ENCODE peak calls at places on chromosomes 1 and 21, in seven cellular contexts. H, X, I, B, T, E and G are unnamed samples.
A peak's percentile ranks its signal among the peaks of the same experiment; 100 is the strongest.

GRCh38 chr1:10658396-10659066 is 137.9 kb downstream of the CASZ1 start:
- DNase-seq in H (no peak), X (no peak), I (no peak), B (no peak), T (no peak), E (no peak), G (no peak)

GRCh38 chr1:17953921-17954320 is 153.7 kb upstream of the IGSF21 start:
- DNase-seq in H (no peak), X (no peak), I (no peak), B (no peak), T (no peak), E (no peak), G (no peak)

GRCh38 chr1:112904071-112904830 is 51.7 kb downstream of the SLC16A1 start:
- DNase-seq in H (no peak), X (peak; percentile 94), I (no peak), B (peak; percentile 77), T (peak; percentile 81), E (no peak), G (peak; percentile 92)

GRCh38 chr1:65541161-65541560 is 120.7 kb downstream of the LEPR start:
- DNase-seq in H (no peak), X (no peak), I (no peak), B (no peak), T (no peak), E (no peak), G (no peak)

GRCh38 chr1:15902882-15903281 is 55.4 kb downstream of the SPEN start:
- DNase-seq in H (no peak), X (peak; percentile 87), I (no peak), B (peak; percentile 91), T (no peak), E (no peak), G (no peak)

GRCh38 chr1:243421784-243422183 is 165.9 kb downstream of the SDCCAG8 start:
- DNase-seq in H (peak; percentile 36), X (peak; percentile 64), I (peak; percentile 96), B (peak; percentile 85), T (no peak), E (peak; percentile 71), G (no peak)

GRCh38 chr21:29091032-29091431 is 17.6 kb upstream of the CCT8 start:
- DNase-seq in H (no peak), X (peak; percentile 88), I (peak; percentile 8), B (peak; percentile 84), T (no peak), E (no peak), G (no peak)

GRCh38 chr1:162091681-162092524 is 22.4 kb downstream of the NOS1AP start:
- DNase-seq in H (no peak), X (peak; percentile 13), I (peak; percentile 72), B (no peak), T (no peak), E (peak; percentile 77), G (no peak)

GRCh38 chr1:174242856-174243255 is 83.5 kb downstream of the RABGAP1L start:
- DNase-seq in H (no peak), X (no peak), I (no peak), B (no peak), T (no peak), E (no peak), G (no peak)

GRCh38 chr1:84165566-84165965 is 21.5 kb downstream of the PRKACB start:
- DNase-seq in H (no peak), X (no peak), I (peak; percentile 2), B (no peak), T (no peak), E (no peak), G (no peak)

GRCh38 chr1:96843196-96843595 is 121.6 kb downstream of the PTBP2 start:
- DNase-seq in H (no peak), X (peak; percentile 58), I (no peak), B (peak; percentile 57), T (no peak), E (no peak), G (no peak)

GRCh38 chr1:164380893-164381292 is 178.1 kb upstream of the PBX1 start:
- DNase-seq in H (no peak), X (peak; percentile 10), I (peak; percentile 92), B (no peak), T (peak; percentile 21), E (no peak), G (no peak)

GRCh38 chr1:154960446-154961136 is 991 bp downstream of the PYGO2 start:
- DNase-seq in H (no peak), X (no peak), I (no peak), B (no peak), T (no peak), E (no peak), G (no peak)

GRCh38 chr1:31755197-31755611 is 8.9 kb downstream of the ADGRB2 start:
- DNase-seq in H (no peak), X (peak; percentile 93), I (peak; percentile 4), B (peak; percentile 30), T (no peak), E (no peak), G (no peak)

GRCh38 chr1:205369621-205370230 is 13.0 kb upstream of the KLHDC8A start:
- DNase-seq in H (no peak), X (no peak), I (peak; percentile 40), B (peak; percentile 29), T (no peak), E (peak; percentile 35), G (no peak)

GRCh38 chr1:238681021-238681420 is 705.3 kb upstream of the CHRM3 start:
- DNase-seq in H (no peak), X (peak; percentile 56), I (no peak), B (peak; percentile 78), T (no peak), E (no peak), G (no peak)

GRCh38 chr1:9292361-9293240 is at the start of gene SPSB1:
- DNase-seq in H (peak; percentile 88), X (peak; percentile 85), I (peak; percentile 55), B (peak; percentile 78), T (peak; percentile 64), E (peak; percentile 91), G (no peak)

GRCh38 chr1:115727706-115728249 is 40.7 kb downstream of the CASQ2 start:
- DNase-seq in H (peak; percentile 25), X (peak; percentile 72), I (no peak), B (peak; percentile 75), T (no peak), E (peak; percentile 51), G (no peak)

GRCh38 chr1:24289937-24290595 is 29.1 kb upstream of the GRHL3 start:
- DNase-seq in H (no peak), X (peak; percentile 77), I (peak; percentile 82), B (peak; percentile 81), T (peak; percentile 94), E (no peak), G (no peak)